ENCODE peak calls at places on chromosomes 3 and 15, in four cellular contexts. V is K562, W is IMR-90, D is brain microvascular endothelial cell. F is an unnamed sample.

GRCh38 chr3:129562803-129563202 is 19.8 kb downstream of the H1-8 start:
- DNase-seq in V (no peak), W (no peak), D (no peak), F (no peak)

GRCh38 chr3:50617096-50617791 is at the start of gene MAPKAPK3:
- DNase-seq in V (no peak), W (no peak), D (no peak), F (no peak)

GRCh38 chr3:67940200-67940952 is 286.0 kb upstream of the SUCLG2 start:
- DNase-seq in V (no peak), W (no peak), D (no peak), F (peak; percentile 48)

GRCh38 chr3:38153221-38153620 is 12.1 kb upstream of the OXSR1 start:
- DNase-seq in V (no peak), W (no peak), D (no peak), F (no peak)

GRCh38 chr3:94619643-94620042 is 556.8 kb downstream of the NSUN3 start:
- DNase-seq in V (no peak), W (no peak), D (no peak), F (no peak)

GRCh38 chr3:55157736-55158135 is 229.9 kb upstream of the LRTM1 start:
- DNase-seq in V (no peak), W (peak; percentile 47), D (no peak), F (no peak)

GRCh38 chr3:195803309-195803908 is 8.3 kb downstream of the MUC4 start:
- DNase-seq in V (peak; percentile 39), W (no peak), D (no peak), F (no peak)

GRCh38 chr3:44468572-44469520 is 8.6 kb downstream of the ZNF445 start:
- DNase-seq in V (peak; percentile 76), W (peak; percentile 57), D (peak; percentile 63), F (peak; percentile 54)

GRCh38 chr3:55097441-55097840 is 169.6 kb upstream of the LRTM1 start:
- DNase-seq in V (no peak), W (no peak), D (no peak), F (no peak)

GRCh38 chr3:16243706-16244490 is 20.8 kb downstream of the DPH3 start:
- DNase-seq in V (no peak), W (peak; percentile 51), D (peak; percentile 22), F (peak; percentile 55)

GRCh38 chr15:41501961-41502786 is 8.5 kb downstream of the ITPKA start:
- DNase-seq in V (no peak), W (no peak), D (no peak), F (peak; percentile 15)

GRCh38 chr3:128188958-128189357 is 35.7 kb downstream of the EEFSEC start:
- DNase-seq in V (no peak), W (peak; percentile 36), D (no peak), F (no peak)

GRCh38 chr3:127008236-127008635 is 25.3 kb downstream of the PLXNA1 start:
- DNase-seq in V (no peak), W (no peak), D (no peak), F (no peak)

GRCh38 chr3:187044206-187044605 is 95.1 kb downstream of the RPL39L start:
- DNase-seq in V (no peak), W (no peak), D (no peak), F (no peak)

GRCh38 chr15:34682673-34683072 is 72.1 kb downstream of the GJD2 start:
- DNase-seq in V (no peak), W (peak; percentile 76), D (peak; percentile 69), F (peak; percentile 68)

GRCh38 chr3:102299125-102299877 is 135.5 kb upstream of the ZPLD1 start:
- DNase-seq in V (no peak), W (no peak), D (no peak), F (no peak)

GRCh38 chr3:126339466-126339865 is 17.7 kb downstream of the KLF15 start:
- DNase-seq in V (no peak), W (no peak), D (no peak), F (no peak)

GRCh38 chr15:38398134-38398533 is 55.8 kb upstream of the FAM98B start:
- DNase-seq in V (no peak), W (peak; percentile 99), D (peak; percentile 98), F (peak; percentile 94)

GRCh38 chr3:194009892-194010533 is 125.9 kb upstream of the HES1 start:
- DNase-seq in V (peak; percentile 28), W (no peak), D (no peak), F (no peak)

GRCh38 chr15:70348581-70349344 is 251.0 kb upstream of the TLE3 start:
- DNase-seq in V (no peak), W (no peak), D (no peak), F (no peak)

GRCh38 chr3:141929341-141929995 is 53.0 kb downstream of the ATP1B3 start:
- DNase-seq in V (no peak), W (no peak), D (no peak), F (no peak)

GRCh38 chr3:66442254-66443249 is 58.3 kb downstream of the LRIG1 start:
- DNase-seq in V (no peak), W (peak; percentile 93), D (peak; percentile 65), F (peak; percentile 78)

GRCh38 chr15:52348056-52348745 is 52.6 kb upstream of the MYO5C start:
- DNase-seq in V (no peak), W (peak; percentile 32), D (peak; percentile 63), F (peak; percentile 56)

GRCh38 chr15:77311618-77312398 is 108.1 kb downstream of the PEAK1 start:
- DNase-seq in V (no peak), W (no peak), D (no peak), F (no peak)

GRCh38 chr3:43852066-43852465 is 161.3 kb downstream of the ABHD5 start:
- DNase-seq in V (no peak), W (peak; percentile 76), D (peak; percentile 40), F (peak; percentile 60)

GRCh38 chr3:25885544-25885943 is 95.7 kb downstream of the OXSM start:
- DNase-seq in V (no peak), W (peak; percentile 45), D (peak; percentile 31), F (no peak)

GRCh38 chr3:140081836-140082331 is 146.9 kb downstream of the CLSTN2 start:
- DNase-seq in V (no peak), W (no peak), D (no peak), F (no peak)

GRCh38 chr15:26628879-26629529 is 143.9 kb downstream of the GABRB3 start:
- DNase-seq in V (peak; percentile 88), W (peak; percentile 2), D (no peak), F (no peak)

DNA sequence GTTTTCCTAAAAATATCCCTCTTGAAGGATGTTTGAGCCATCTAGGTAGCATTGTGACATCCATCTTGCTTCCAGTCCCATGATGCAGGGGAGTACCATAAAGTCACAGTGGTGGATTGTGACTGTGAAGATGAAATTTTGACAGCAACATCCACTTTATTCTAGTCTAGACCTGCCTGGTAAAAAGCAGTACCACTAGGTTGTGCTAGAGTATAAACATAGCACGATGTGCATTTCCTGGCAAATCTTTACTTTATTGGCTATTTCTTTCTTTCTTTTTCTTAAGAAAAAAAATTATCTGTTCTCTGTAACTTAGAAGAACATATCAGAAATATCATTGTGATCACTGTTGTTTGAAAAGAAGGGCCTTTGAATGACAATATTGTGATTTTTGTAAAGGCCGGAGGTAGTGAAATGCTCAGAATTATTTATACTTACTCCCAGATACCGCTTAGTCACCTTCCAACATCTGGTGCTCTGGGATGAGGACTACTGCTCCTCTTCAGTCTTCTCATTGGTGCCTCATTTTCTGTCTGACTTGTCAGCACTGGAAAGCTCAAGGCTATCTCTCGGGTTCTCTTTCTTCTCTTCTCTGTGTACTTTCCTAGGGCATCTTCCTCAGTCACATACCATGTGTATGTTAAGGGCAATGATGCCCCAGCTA is 35.6 kb downstream of the AGBL1 start:
- DNase-seq in V (no peak), W (no peak), D (no peak), F (no peak)
- TF ChIP-seq CTCF in V (no peak), W (no peak), D (no peak), F (no peak)

GRCh38 chr3:122941233-122942206 is 86.0 kb downstream of the SEMA5B start:
- DNase-seq in V (peak; percentile 15), W (no peak), D (no peak), F (peak; percentile 45)
- TF ChIP-seq CTCF in V (peak; percentile 36), W (peak; percentile 37), D (peak; percentile 74), F (peak; percentile 75)

DNA sequence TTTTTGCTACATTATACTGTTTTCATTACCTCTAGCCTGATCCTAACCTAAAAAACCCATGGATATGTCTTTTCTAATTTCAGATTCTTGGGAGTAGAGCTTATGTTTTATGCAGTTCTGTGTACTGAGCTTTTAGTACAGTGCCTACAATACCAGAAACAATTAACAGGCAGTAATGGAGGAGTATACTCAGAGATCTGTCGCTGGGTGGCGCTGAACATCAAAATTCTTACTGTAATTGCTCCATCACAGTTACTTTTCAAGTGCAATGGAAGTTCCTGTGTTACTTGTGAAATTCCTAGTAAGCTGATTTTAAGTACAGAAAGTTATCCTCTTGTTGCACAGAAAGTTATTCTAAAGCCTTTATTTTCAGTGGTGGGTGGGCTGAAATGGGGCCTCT is 66.9 kb downstream of the RNF13 start:
- DNase-seq in V (peak; percentile 9), W (peak; percentile 68), D (peak; percentile 69), F (peak; percentile 86)
- TF ChIP-seq CTCF in V (peak; percentile 60), W (peak; percentile 62), D (peak; percentile 75), F (peak; percentile 74)

GRCh38 chr15:66151809-66152208 is 101.7 kb downstream of the MEGF11 start:
- DNase-seq in V (no peak), W (no peak), D (no peak), F (no peak)
- TF ChIP-seq CTCF in V (no peak), W (no peak), D (no peak), F (no peak)

F was measured in choroid plexus epithelial cell.